ENCODE peak calls at places on chromosome 20, in seven cellular contexts. T is mesendoderm, A is H9, R is IMR-90, E is mesenchymal stem cell, B is trophoblast cell, Z is H1. I is an unnamed sample.

GRCh38 chr20:60754866-60755265 is 497.2 kb upstream of the CDH4 start:
- DNase-seq in B (no peak), T (no peak), R (no peak), Z (no peak), A (no peak), E (no peak), I (no peak)

GRCh38 chr20:41408131-41408789 is 41.6 kb upstream of the EMILIN3 start:
- DNase-seq in R (no peak), B (no peak), E (no peak), A (no peak), Z (no peak), T (no peak), I (no peak)

GRCh38 chr20:45329497-45330319 is 18.5 kb downstream of the SDC4 start:
- DNase-seq in Z (no peak), B (no peak), A (no peak), R (no peak), T (no peak), E (no peak), I (no peak)

GRCh38 chr20:41135187-41135887 is 2.0 kb upstream of the PLCG1 start:
- DNase-seq in B (peak; percentile 71), T (peak; percentile 90), R (peak; percentile 14), E (peak; percentile 45), Z (peak; percentile 77), A (peak; percentile 81), I (peak; percentile 30)

GRCh38 chr20:44533928-44534327 is 12.1 kb upstream of the SERINC3 start:
- DNase-seq in E (no peak), T (no peak), B (no peak), R (no peak), Z (no peak), A (no peak), I (no peak)

GRCh38 chr20:41079066-41079465 is 50.4 kb downstream of the TOP1 start:
- DNase-seq in B (no peak), Z (no peak), A (no peak), E (no peak), R (no peak), T (no peak), I (no peak)

GRCh38 chr20:38997622-38998021 is 35.5 kb downstream of the DHX35 start:
- DNase-seq in R (no peak), T (peak; percentile 13), B (no peak), E (no peak), Z (no peak), A (peak; percentile 30), I (no peak)

GRCh38 chr20:15158438-15158990 is 821.1 kb upstream of the FLRT3 start:
- DNase-seq in Z (no peak), T (no peak), E (no peak), B (no peak), A (no peak), R (no peak), I (no peak)

GRCh38 chr20:58763076-58763475 is 70.5 kb downstream of the NPEPL1 start:
- DNase-seq in T (no peak), B (no peak), E (no peak), R (no peak), Z (no peak), A (no peak), I (no peak)

GRCh38 chr20:31868853-31869672 is 1.3 kb downstream of the DUSP15 start:
- DNase-seq in A (no peak), E (no peak), B (no peak), T (no peak), Z (peak; percentile 42), R (no peak), I (no peak)

GRCh38 chr20:50412069-50412468 is 98.1 kb upstream of the PTPN1 start:
- DNase-seq in E (no peak), T (peak; percentile 46), A (no peak), B (peak; percentile 94), Z (no peak), R (no peak), I (no peak)

GRCh38 chr20:41119593-41120561 is 17.5 kb upstream of the PLCG1 start:
- DNase-seq in E (no peak), B (peak; percentile 32), T (no peak), A (no peak), Z (no peak), R (no peak), I (no peak)

GRCh38 chr20:4063631-4064030 is 48.3 kb upstream of the RNF24 start:
- DNase-seq in T (peak; percentile 67), R (peak; percentile 41), A (no peak), E (no peak), B (peak; percentile 58), Z (no peak), I (no peak)

DNA sequence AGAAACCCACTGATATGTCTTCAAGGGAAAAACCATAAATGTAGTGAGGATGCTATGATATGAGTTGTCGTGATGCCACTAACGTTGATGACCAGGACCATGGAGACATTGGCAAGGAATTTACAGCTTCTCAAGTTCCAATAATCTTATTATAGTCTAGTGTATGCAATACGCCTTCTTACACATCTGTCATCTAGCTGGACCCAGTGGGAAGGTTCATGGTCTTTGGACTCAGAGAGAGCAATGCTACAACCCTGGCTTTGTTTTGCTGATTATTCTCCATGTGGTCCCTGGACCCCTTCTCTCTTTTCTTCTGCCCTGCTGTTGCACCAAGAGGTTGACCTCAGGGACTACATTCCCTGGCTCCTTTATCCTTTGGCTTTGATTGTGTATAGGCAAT is 75.9 kb upstream of the BMP2 start:
- DNase-seq in R (no peak), B (no peak), A (no peak), Z (no peak), T (no peak), E (no peak), I (no peak)
- H2BK5ac ChIP-seq in R (no peak overlapping the region), B (no peak overlapping the region), A (no peak overlapping the region), Z (no peak overlapping the region), T (no peak overlapping the region), E (no peak overlapping the region), I (no peak overlapping the region)

GRCh38 chr20:35108921-35109320 is 16.3 kb upstream of the TRPC4AP start:
- DNase-seq in B (peak; percentile 70), E (no peak), A (no peak), R (no peak), Z (no peak), T (no peak), I (no peak)

GRCh38 chr20:35111141-35111888 is 18.7 kb upstream of the TRPC4AP start:
- DNase-seq in R (peak; percentile 87), E (peak; percentile 76), B (no peak), A (no peak), Z (no peak), T (no peak), I (no peak)

GRCh38 chr20:35101620-35102019 is 9.0 kb upstream of the TRPC4AP start:
- DNase-seq in R (no peak), T (no peak), Z (no peak), A (no peak), E (no peak), B (no peak), I (no peak)

GRCh38 chr20:35104685-35105295 is 12.2 kb upstream of the TRPC4AP start:
- DNase-seq in A (no peak), B (no peak), Z (no peak), T (no peak), R (peak; percentile 10), E (no peak), I (no peak)

DNA sequence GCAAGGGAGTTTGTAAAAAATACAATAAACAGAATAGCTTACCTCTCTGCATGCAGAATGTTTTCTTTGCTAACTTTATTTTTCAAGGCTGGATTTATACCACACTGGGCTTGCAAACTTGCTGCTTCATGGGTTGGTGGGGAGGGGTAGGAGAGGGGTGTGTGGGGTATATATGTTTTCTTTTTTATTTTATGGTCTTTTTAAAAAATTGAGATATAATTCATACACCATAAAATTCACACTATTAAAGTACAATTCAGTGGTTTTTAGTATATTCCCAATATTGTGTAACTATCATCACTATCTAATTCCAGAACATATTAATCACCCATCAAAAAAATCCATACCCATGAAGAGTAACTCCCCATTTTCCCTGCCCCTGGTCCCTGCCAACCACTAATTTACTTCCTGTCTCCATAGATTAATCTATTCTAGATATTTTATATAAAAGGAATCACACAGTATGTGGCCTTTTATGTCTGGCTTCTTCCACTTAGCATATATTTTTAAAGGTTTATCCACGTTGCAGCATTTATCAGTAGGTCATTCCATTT is 14.3 kb upstream of the TRPC4AP start:
- DNase-seq in R (no peak), E (no peak), A (no peak), B (no peak), T (no peak), Z (no peak), I (no peak)
- H2BK5ac ChIP-seq in R (no peak overlapping the region), E (no peak overlapping the region), A (no peak overlapping the region), B (no peak overlapping the region), T (no peak overlapping the region), Z (no peak overlapping the region), I (no peak overlapping the region)

GRCh38 chr20:62344782-62345181 is 22.3 kb downstream of the LAMA5 start:
- DNase-seq in Z (no peak), B (no peak), A (no peak), E (peak; percentile 98), T (no peak), R (peak; percentile 91), I (no peak)

GRCh38 chr20:62345681-62346370 is 21.3 kb downstream of the LAMA5 start:
- DNase-seq in R (no peak), Z (no peak), A (no peak), E (peak; percentile 25), B (no peak), T (no peak), I (no peak)

GRCh38 chr20:62342910-62343309 is 24.2 kb downstream of the LAMA5 start:
- DNase-seq in T (no peak), E (peak; percentile 94), A (no peak), B (no peak), R (peak; percentile 22), Z (no peak), I (no peak)

GRCh38 chr20:62346398-62347150 is 20.5 kb downstream of the LAMA5 start:
- DNase-seq in E (no peak), R (no peak), A (no peak), B (no peak), T (no peak), Z (no peak), I (no peak)

DNA sequence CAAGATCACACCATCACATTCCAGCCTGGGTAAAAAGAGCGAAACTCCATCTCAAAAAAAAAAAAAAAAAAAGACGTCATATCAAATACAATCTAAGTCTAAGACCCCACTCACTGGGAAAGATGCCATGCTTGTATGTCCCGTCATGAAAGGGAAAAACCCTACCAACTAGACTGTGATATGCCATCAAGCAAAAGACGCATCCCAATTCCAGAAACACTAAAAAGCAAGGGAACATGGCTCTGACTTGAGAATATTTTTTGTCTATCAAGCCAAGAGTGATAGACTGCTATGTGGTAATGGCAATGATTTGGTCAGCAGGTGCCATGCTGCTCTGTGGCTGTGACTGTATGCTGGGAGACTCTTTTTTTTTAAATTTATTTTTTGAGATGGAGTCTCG is 23.0 kb downstream of the LAMA5 start:
- DNase-seq in B (no peak), R (no peak), E (peak; percentile 13), Z (no peak), A (no peak), T (no peak), I (no peak)
- H2BK5ac ChIP-seq in B (no peak overlapping the region), R (no peak overlapping the region), E (no peak overlapping the region), Z (no peak overlapping the region), A (no peak overlapping the region), T (no peak overlapping the region), I (no peak overlapping the region)

GRCh38 chr20:49024220-49024619 is 21.9 kb upstream of the CSE1L start:
- DNase-seq in T (no peak), E (no peak), Z (no peak), R (no peak), B (no peak), A (no peak), I (no peak)
- H2BK5ac ChIP-seq in T (no peak overlapping the region), E (no peak overlapping the region), Z (no peak overlapping the region), R (no peak overlapping the region), B (no peak overlapping the region), A (no peak overlapping the region), I (no peak overlapping the region)